ENCODE peak calls at places on chromosomes 3 and 15, in ten cellular contexts. M, V, H, R, D, A, F, J, X and Y are unnamed samples.

GRCh38 chr3:151290673-151291072 is 12.3 kb upstream of the P2RY14 start:
- DNase-seq in D (no peak), A (no peak), J (peak), R (peak), M (no peak), F (no peak), H (no peak), V (no peak), X (no peak), Y (no peak)

GRCh38 chr3:170470063-170471006 is 51.7 kb downstream of the CLDN11 start:
- DNase-seq in V (no peak), X (no peak), H (no peak), D (no peak), R (peak), J (peak), M (no peak), F (no peak), A (no peak), Y (no peak)

GRCh38 chr3:169575381-169575780 is 88.1 kb downstream of the MECOM start:
- DNase-seq in M (no peak), F (peak), A (no peak), J (peak), D (no peak), X (no peak), H (no peak), R (peak), V (no peak), Y (no peak)

GRCh38 chr3:84980011-84980410 is 21.2 kb downstream of the CADM2 start:
- DNase-seq in J (no peak), D (no peak), X (no peak), M (no peak), V (no peak), R (no peak), F (peak), H (no peak), A (no peak), Y (no peak)

GRCh38 chr3:115321396-115321795 is 174.3 kb upstream of the ZBTB20 start:
- DNase-seq in X (no peak), M (no peak), J (peak), F (peak), V (no peak), A (no peak), D (no peak), R (peak), H (no peak), Y (no peak)

GRCh38 chr3:169179193-169180122 is 484.1 kb downstream of the MECOM start:
- DNase-seq in J (no peak), A (no peak), H (no peak), M (no peak), X (no peak), R (no peak), V (no peak), F (no peak), D (no peak), Y (no peak)

GRCh38 chr15:37678124-37678523 is 256.3 kb upstream of the TMCO5A start:
- DNase-seq in X (no peak), H (no peak), D (no peak), F (no peak), V (no peak), A (no peak), M (no peak), R (no peak), J (no peak), Y (no peak)

GRCh38 chr3:186360779-186361178 is 1.3 kb downstream of the DGKG start:
- DNase-seq in V (no peak), F (peak), A (no peak), R (no peak), J (no peak), H (peak), M (no peak), X (no peak), D (no peak), Y (no peak)

GRCh38 chr3:117399311-117400068 is 689.9 kb downstream of the TUSC7 start:
- DNase-seq in H (no peak), A (no peak), F (no peak), J (peak), D (no peak), R (peak), X (no peak), V (no peak), M (no peak), Y (no peak)

GRCh38 chr15:38564557-38565286 is at the start of gene RASGRP1:
- DNase-seq in A (peak), X (peak), R (peak), V (peak), M (peak), H (peak), F (peak), D (peak), J (peak), Y (no peak)

GRCh38 chr3:24686764-24687163 is 192.1 kb upstream of the THRB start:
- DNase-seq in M (no peak), J (peak), R (peak), V (no peak), D (no peak), F (no peak), H (no peak), A (no peak), X (no peak), Y (no peak)

GRCh38 chr3:124797426-124797945 is 67.2 kb downstream of the UMPS start:
- DNase-seq in V (no peak), X (no peak), R (no peak), M (no peak), H (no peak), F (no peak), J (no peak), D (no peak), A (no peak), Y (no peak)

GRCh38 chr15:38275951-38276350 is 23.3 kb downstream of the SPRED1 start:
- DNase-seq in F (no peak), J (peak), A (no peak), H (no peak), V (no peak), X (no peak), R (peak), M (no peak), D (no peak), Y (no peak)

GRCh38 chr3:78050276-78051080 is 1010.6 kb downstream of the ROBO2 start:
- DNase-seq in X (no peak), H (no peak), F (no peak), J (peak), D (no peak), V (no peak), A (no peak), M (no peak), R (peak), Y (peak)

GRCh38 chr3:50292924-50293801 is 934 bp upstream of the IFRD2 start:
- DNase-seq in A (no peak), F (no peak), R (no peak), H (no peak), D (no peak), J (peak), M (no peak), X (no peak), V (no peak), Y (no peak)

GRCh38 chr3:27500051-27500450 is 15.9 kb upstream of the SLC4A7 start:
- DNase-seq in M (no peak), X (no peak), D (no peak), A (no peak), R (no peak), J (no peak), H (no peak), F (no peak), V (no peak), Y (no peak)

GRCh38 chr3:15204005-15204404 is 2.0 kb upstream of the CAPN7 start:
- DNase-seq in M (no peak), D (no peak), H (no peak), R (peak), J (peak), V (no peak), X (no peak), F (no peak), A (peak), Y (no peak)

GRCh38 chr3:134074790-134075567 is 45.3 kb upstream of the SLCO2A1 start:
- DNase-seq in J (no peak), H (no peak), X (no peak), D (no peak), F (no peak), V (no peak), A (no peak), M (no peak), R (no peak), Y (no peak)

GRCh38 chr15:33506781-33507180 is 196.0 kb downstream of the RYR3 start:
- DNase-seq in V (no peak), F (no peak), X (no peak), M (no peak), H (no peak), D (no peak), A (no peak), J (peak), R (no peak), Y (peak)

GRCh38 chr3:128878556-128879124 is 780 bp upstream of the ACAD9 start:
- DNase-seq in A (no peak), F (no peak), R (peak), V (no peak), X (no peak), H (no peak), D (peak), J (peak), M (no peak), Y (peak)

GRCh38 chr3:186176382-186176990 is 67.6 kb upstream of the ETV5 start:
- DNase-seq in J (no peak), D (no peak), F (no peak), H (no peak), R (no peak), X (no peak), A (no peak), V (no peak), M (no peak), Y (no peak)

GRCh38 chr15:88274534-88275460 is 18.3 kb upstream of the NTRK3 start:
- DNase-seq in D (peak), M (peak), A (peak), F (peak), X (peak), J (peak), V (peak), H (no peak), R (peak), Y (no peak)

GRCh38 chr15:101490922-101491738 is 1.6 kb upstream of the PCSK6 start:
- DNase-seq in R (peak), V (no peak), X (no peak), D (no peak), F (no peak), A (no peak), H (no peak), M (no peak), J (peak), Y (no peak)

GRCh38 chr15:101547737-101548136 is 58.2 kb upstream of the PCSK6 start:
- DNase-seq in X (no peak), M (no peak), V (no peak), R (no peak), H (no peak), A (no peak), D (no peak), J (no peak), F (no peak), Y (no peak)

GRCh38 chr3:151925419-151925818 is 52.0 kb downstream of the SUCNR1 start:
- DNase-seq in V (no peak), J (no peak), M (no peak), X (no peak), F (no peak), A (no peak), D (no peak), H (no peak), R (no peak), Y (no peak)

GRCh38 chr3:15443826-15444524 is 16.6 kb downstream of the EAF1 start:
- DNase-seq in R (peak), D (no peak), X (no peak), M (no peak), H (no peak), A (no peak), J (peak), F (peak), V (no peak), Y (no peak)

GRCh38 chr15:62549345-62549970 is 384.4 kb upstream of the C2CD4B start:
- DNase-seq in H (no peak), R (peak), M (no peak), A (peak), V (no peak), J (peak), D (peak), F (peak), X (no peak), Y (no peak)

GRCh38 chr3:10194328-10195071 is 29.8 kb downstream of the IRAK2 start:
- DNase-seq in F (no peak), A (peak), D (no peak), R (no peak), H (no peak), J (peak), M (no peak), V (peak), X (no peak), Y (no peak)

GRCh38 chr3:84772841-84773240 is 185.9 kb upstream of the CADM2 start:
- DNase-seq in M (no peak), H (no peak), F (peak), A (no peak), X (no peak), V (no peak), J (no peak), R (peak), D (no peak), Y (no peak)

GRCh38 chr3:17820275-17820674 is 77.8 kb upstream of the TBC1D5 start:
- DNase-seq in A (no peak), V (no peak), R (no peak), H (no peak), M (no peak), J (no peak), F (no peak), D (no peak), X (no peak), Y (no peak)

GRCh38 chr15:57873564-57874209 is 167.2 kb downstream of the POLR2M start:
- DNase-seq in X (no peak), F (no peak), A (no peak), M (no peak), H (no peak), J (peak), D (no peak), V (no peak), R (peak), Y (no peak)

GRCh38 chr15:88989578-88989977 is 76.4 kb upstream of the MFGE8 start:
- DNase-seq in A (no peak), D (no peak), R (peak), X (no peak), J (peak), M (no peak), H (no peak), V (no peak), F (no peak), Y (no peak)

GRCh38 chr15:65790692-65791334 is 1.3 kb downstream of the DENND4A start:
- DNase-seq in X (no peak), J (peak), M (no peak), D (peak), H (no peak), R (peak), A (no peak), V (no peak), F (no peak), Y (no peak)

GRCh38 chr3:109339186-109339585 is 1.8 kb upstream of the DPPA4 start:
- DNase-seq in A (no peak), J (no peak), D (no peak), F (no peak), R (no peak), X (no peak), H (no peak), M (no peak), V (no peak), Y (no peak)

GRCh38 chr3:128572013-128572412 is 78.6 kb downstream of the RPN1 start:
- DNase-seq in F (no peak), H (no peak), R (no peak), A (no peak), V (no peak), X (no peak), D (no peak), J (no peak), M (no peak), Y (no peak)

GRCh38 chr3:142028174-142028833 is 121.0 kb downstream of the TFDP2 start:
- DNase-seq in X (no peak), J (peak), M (no peak), A (peak), H (no peak), D (no peak), V (no peak), F (peak), R (peak), Y (peak)

DNA sequence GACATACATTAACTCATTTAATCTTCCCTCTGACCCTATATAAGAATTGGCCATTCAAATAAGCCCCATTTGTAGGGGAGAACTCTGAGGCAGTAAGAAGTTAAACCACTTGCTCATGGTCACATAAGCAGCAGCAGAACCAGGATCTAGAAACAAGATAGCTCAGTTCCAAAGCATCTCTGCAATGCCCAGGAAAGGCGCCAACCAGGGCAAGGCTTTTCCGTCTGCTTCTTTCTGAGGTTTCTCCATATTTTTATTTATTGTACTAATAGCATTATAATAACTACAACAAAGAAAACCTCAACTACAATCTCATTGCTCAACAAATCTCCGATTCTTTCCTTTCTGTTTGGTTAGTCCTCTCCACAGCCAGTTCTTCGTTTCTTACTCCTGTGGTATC is 4.3 kb upstream of the UBE2E2 start:
- DNase-seq in F (no peak), X (no peak), A (no peak), J (peak), D (no peak), H (no peak), R (no peak), M (no peak), V (no peak), Y (no peak)
- H3K4me3 ChIP-seq in F (no peak), X (no peak), A (no peak), J (no peak), D (no peak), H (no peak), R (no peak), M (no peak), V (no peak), Y (no peak)

GRCh38 chr15:90957791-90958190 is 3.1 kb downstream of the RCCD1 start:
- DNase-seq in V (no peak), M (no peak), J (no peak), D (no peak), H (no peak), R (no peak), A (no peak), X (no peak), F (no peak), Y (no peak)

GRCh38 chr15:90956551-90957104 is 1.9 kb downstream of the RCCD1 start:
- DNase-seq in R (peak), J (peak), V (peak), D (peak), F (peak), A (peak), X (peak), H (peak), M (peak), Y (no peak)

GRCh38 chr15:90959028-90959595 is 4.4 kb downstream of the RCCD1 start:
- DNase-seq in X (no peak), J (no peak), F (no peak), V (no peak), H (no peak), A (no peak), R (no peak), M (no peak), D (no peak), Y (no peak)

GRCh38 chr15:90955911-90956310 is 1.2 kb downstream of the RCCD1 start:
- DNase-seq in H (no peak), F (no peak), J (no peak), X (no peak), V (no peak), D (no peak), M (no peak), R (no peak), A (no peak), Y (no peak)

DNA sequence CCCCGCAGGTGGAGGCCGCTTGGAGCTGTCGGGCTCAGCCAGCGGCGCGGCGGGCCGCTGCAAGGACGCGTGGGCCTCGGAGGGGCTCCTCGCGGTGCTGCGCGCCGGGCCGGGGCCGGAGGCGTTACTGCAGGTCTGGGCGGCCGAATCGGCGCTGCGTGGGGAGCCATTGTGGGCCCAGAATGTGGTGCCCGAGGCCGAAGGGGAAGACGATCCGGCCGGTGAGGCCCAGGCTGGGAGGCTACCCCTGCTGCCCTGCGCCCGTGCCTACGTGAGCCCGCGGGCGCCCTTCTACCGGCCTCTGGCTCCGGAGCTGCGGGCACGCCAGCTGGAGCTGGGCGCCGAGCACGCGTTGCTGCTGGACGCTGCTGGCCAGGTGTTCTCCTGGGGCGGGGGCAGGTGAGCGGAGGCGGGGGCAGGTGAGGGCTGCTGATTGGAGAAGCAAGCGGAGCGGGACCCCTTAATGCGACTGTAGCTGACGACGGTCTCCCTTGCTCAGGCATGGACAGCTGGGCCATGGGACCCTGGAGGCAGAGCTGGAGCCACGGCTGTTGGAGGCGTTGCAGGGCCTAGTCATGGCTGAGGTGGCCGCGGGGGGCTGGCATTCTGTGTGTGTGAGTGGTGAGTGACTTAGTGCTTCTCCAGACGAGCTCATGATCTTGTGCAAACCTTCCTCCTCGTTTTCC is 2.6 kb downstream of the RCCD1 start:
- DNase-seq in D (no peak), V (no peak), M (no peak), X (no peak), J (peak), R (no peak), H (no peak), A (no peak), F (peak), Y (no peak)
- H3K4me3 ChIP-seq in D (peak), V (no peak), M (peak), X (peak), J (peak), R (peak), H (peak), A (no peak), F (peak), Y (peak)

GRCh38 chr3:45796902-45797637 is 734 bp upstream of the SLC6A20 start:
- DNase-seq in D (no peak), F (no peak), R (no peak), A (no peak), H (no peak), X (no peak), V (no peak), M (no peak), J (no peak), Y (no peak)
- H3K4me3 ChIP-seq in D (peak), F (no peak), R (no peak), A (no peak), H (peak), X (no peak), V (no peak), M (no peak), J (no peak), Y (peak)

GRCh38 chr15:72169236-72169920 is 28.2 kb downstream of the GRAMD2A start:
- DNase-seq in H (no peak), X (no peak), F (no peak), M (no peak), J (no peak), D (no peak), R (no peak), A (peak), V (no peak), Y (no peak)
- H3K4me3 ChIP-seq in H (no peak), X (no peak), F (no peak), M (no peak), J (no peak), D (no peak), R (no peak), A (no peak), V (no peak), Y (no peak)

GRCh38 chr3:130645261-130645660 is 101.4 kb downstream of the PIK3R4 start:
- DNase-seq in V (no peak), M (no peak), X (no peak), F (no peak), A (no peak), D (no peak), J (no peak), H (no peak), R (no peak), Y (no peak)

GRCh38 chr3:130648293-130648692 is 98.3 kb downstream of the PIK3R4 start:
- DNase-seq in F (no peak), X (no peak), M (no peak), J (no peak), R (no peak), H (no peak), V (no peak), D (no peak), A (no peak), Y (no peak)

GRCh38 chr3:130644600-130645232 is 101.9 kb downstream of the PIK3R4 start:
- DNase-seq in V (no peak), R (no peak), X (no peak), M (no peak), H (no peak), F (no peak), J (peak), D (no peak), A (no peak), Y (no peak)

DNA sequence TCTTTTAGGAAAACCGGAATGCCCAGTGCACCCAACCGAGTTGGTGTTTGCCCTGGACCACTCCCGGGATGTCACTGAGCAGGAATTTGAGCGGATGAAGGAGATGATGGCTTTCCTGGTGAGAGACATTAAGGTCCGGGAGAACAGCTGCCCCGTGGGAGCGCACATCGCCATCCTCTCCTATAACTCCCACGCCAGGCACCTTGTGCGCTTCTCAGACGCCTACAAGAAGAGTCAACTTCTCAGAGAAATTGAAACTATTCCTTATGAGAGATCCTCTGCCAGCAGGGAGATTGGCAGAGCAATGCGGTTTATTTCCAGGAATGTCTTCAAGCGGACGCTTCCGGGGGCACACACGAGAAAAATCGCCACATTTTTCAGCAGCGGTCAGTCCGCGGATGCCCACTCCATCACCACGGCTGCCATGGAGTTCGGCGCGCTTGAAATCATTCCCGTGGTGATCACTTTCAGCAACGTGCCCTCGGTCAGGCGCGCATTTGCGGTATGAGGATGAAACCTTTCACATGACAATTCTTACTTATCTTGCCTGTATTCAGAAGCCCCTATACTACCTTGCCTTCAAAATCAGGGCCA is 97.5 kb downstream of the PIK3R4 start:
- DNase-seq in H (no peak), V (no peak), R (no peak), M (no peak), X (no peak), J (no peak), A (no peak), D (no peak), F (no peak), Y (no peak)
- H3K4me3 ChIP-seq in H (no peak), V (no peak), R (no peak), M (no peak), X (no peak), J (no peak), A (no peak), D (no peak), F (no peak), Y (no peak)